ENCODE peak calls at places on chromosome 10, in nine cellular contexts. E, M, G, T, Q, Y, W, L and H are unnamed samples.

GRCh38 chr10:70167246-70167645 is 3.1 kb downstream of the SAR1A start:
- DNase-seq in E (no peak), M (no peak), G (no peak), T (no peak), Q (no peak), Y (no peak), W (no peak), L (no peak), H (no peak)

GRCh38 chr10:46545861-46546590 is 10.4 kb downstream of the GPRIN2 start:
- DNase-seq in E (no peak), M (no peak), G (peak; percentile 2), T (peak; percentile 45), Q (peak; percentile 3), Y (no peak), W (peak; percentile 85), L (no peak), H (no peak)

GRCh38 chr10:74040200-74041126 is 42.5 kb downstream of the VCL start:
- DNase-seq in E (no peak), M (no peak), G (no peak), T (no peak), Q (no peak), Y (no peak), W (no peak), L (no peak), H (no peak)

GRCh38 chr10:107971973-107972372 is 807.5 kb upstream of the SORCS1 start:
- DNase-seq in E (no peak), M (peak; percentile 2), G (no peak), T (no peak), Q (no peak), Y (no peak), W (no peak), L (peak; percentile 83), H (peak; percentile 82)

GRCh38 chr10:107701947-107702346 is 537.4 kb upstream of the SORCS1 start:
- DNase-seq in E (peak; percentile 7), M (no peak), G (no peak), T (no peak), Q (no peak), Y (no peak), W (no peak), L (no peak), H (peak; percentile 2)

GRCh38 chr10:11489591-11489990 is 121.9 kb downstream of the USP6NL start:
- DNase-seq in E (no peak), M (no peak), G (no peak), T (no peak), Q (no peak), Y (no peak), W (no peak), L (peak; percentile 15), H (no peak)

GRCh38 chr10:75050520-75050919 is 60.9 kb upstream of the SAMD8 start:
- DNase-seq in E (no peak), M (no peak), G (no peak), T (no peak), Q (no peak), Y (no peak), W (peak; percentile 68), L (no peak), H (no peak)

GRCh38 chr10:70093335-70093944 is 39.2 kb downstream of the AIFM2 start:
- DNase-seq in E (no peak), M (no peak), G (no peak), T (no peak), Q (no peak), Y (no peak), W (no peak), L (no peak), H (no peak)

GRCh38 chr10:21173964-21174669 is 277.0 kb upstream of the NEBL start:
- DNase-seq in E (no peak), M (peak; percentile 82), G (peak; percentile 96), T (peak; percentile 87), Q (peak; percentile 29), Y (peak; percentile 66), W (peak; percentile 85), L (no peak), H (no peak)

GRCh38 chr10:79356104-79356503 is 8.8 kb downstream of the PPIF start:
- DNase-seq in E (no peak), M (no peak), G (no peak), T (no peak), Q (no peak), Y (no peak), W (peak; percentile 40), L (no peak), H (no peak)

GRCh38 chr10:59126992-59127391 is 49.5 kb upstream of the PHYHIPL start:
- DNase-seq in E (no peak), M (no peak), G (no peak), T (peak; percentile 63), Q (no peak), Y (no peak), W (no peak), L (no peak), H (no peak)

GRCh38 chr10:62057872-62058271 is 156.4 kb downstream of the ARID5B start:
- DNase-seq in E (no peak), M (no peak), G (no peak), T (no peak), Q (no peak), Y (no peak), W (no peak), L (no peak), H (no peak)

GRCh38 chr10:29131952-29132820 is 156.7 kb upstream of the LYZL1 start:
- DNase-seq in E (peak; percentile 19), M (no peak), G (peak; percentile 44), T (no peak), Q (no peak), Y (no peak), W (no peak), L (peak; percentile 45), H (peak; percentile 70)

GRCh38 chr10:110356628-110357245 is 52.0 kb upstream of the SMNDC1 start:
- DNase-seq in E (peak; percentile 94), M (peak; percentile 58), G (peak; percentile 93), T (no peak), Q (no peak), Y (peak; percentile 80), W (no peak), L (peak; percentile 86), H (peak; percentile 89)

GRCh38 chr10:122130474-122131110 is 140.5 kb upstream of the BTBD16 start:
- DNase-seq in E (peak; percentile 41), M (no peak), G (no peak), T (no peak), Q (no peak), Y (no peak), W (no peak), L (peak; percentile 61), H (no peak)

GRCh38 chr10:34113504-34114225 is 701.4 kb downstream of the PARD3 start:
- DNase-seq in E (no peak), M (no peak), G (no peak), T (no peak), Q (no peak), Y (no peak), W (no peak), L (no peak), H (no peak)

GRCh38 chr10:110275140-110275729 is 29.5 kb downstream of the SMNDC1 start:
- DNase-seq in E (no peak), M (no peak), G (no peak), T (no peak), Q (no peak), Y (no peak), W (no peak), L (no peak), H (no peak)

DNA sequence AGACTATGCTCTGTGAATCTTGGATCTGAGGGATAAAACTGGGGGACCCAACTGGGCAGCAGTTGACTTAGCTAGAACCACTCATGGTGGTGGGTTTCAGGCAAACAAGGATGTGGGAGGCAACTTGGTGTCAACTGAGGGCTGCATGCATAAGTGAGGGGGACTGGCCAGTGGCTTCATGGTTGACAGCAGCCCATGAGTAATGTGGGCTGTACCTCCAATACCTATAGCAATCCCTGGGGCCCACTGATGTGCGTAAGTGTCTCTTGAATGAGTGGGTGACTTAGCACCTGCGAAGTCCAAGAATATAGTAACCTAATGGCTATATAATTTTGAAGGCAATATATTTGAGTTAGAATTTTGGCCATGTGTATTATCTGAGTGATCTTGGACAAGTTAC is 13.7 kb upstream of the MAP3K8 start:
- DNase-seq in E (no peak), M (no peak), G (no peak), T (no peak), Q (no peak), Y (no peak), W (no peak), L (no peak), H (no peak)
- H3K4me3 ChIP-seq in E (no peak overlapping the region), M (no peak overlapping the region), G (no peak overlapping the region), T (no peak overlapping the region), Q (no peak overlapping the region), Y (no peak overlapping the region), W (no peak overlapping the region), L (no peak overlapping the region), H (no peak overlapping the region)

GRCh38 chr10:95201736-95202135 is 7.7 kb downstream of the ACSM6 start:
- DNase-seq in E (peak; percentile 59), M (peak; percentile 71), G (no peak), T (no peak), Q (no peak), Y (no peak), W (no peak), L (no peak), H (peak; percentile 56)
- TF ChIP-seq CTCF in E (peak; percentile 70), M (peak; percentile 52), G (no peak), T (no peak), Q (no peak), Y (no peak), W (no peak), L (peak; percentile 49), H (peak; percentile 70)

GRCh38 chr10:117536862-117537435 is 5.6 kb upstream of the EMX2 start:
- DNase-seq in E (no peak), M (no peak), G (no peak), T (no peak), Q (no peak), Y (no peak), W (peak; percentile 89), L (no peak), H (no peak)
- H3K4me3 ChIP-seq in E (no peak overlapping the region), M (no peak overlapping the region), G (no peak overlapping the region), T (no peak overlapping the region), Q (no peak overlapping the region), Y (no peak overlapping the region), W (no peak overlapping the region), L (no peak overlapping the region), H (no peak overlapping the region)

DNA sequence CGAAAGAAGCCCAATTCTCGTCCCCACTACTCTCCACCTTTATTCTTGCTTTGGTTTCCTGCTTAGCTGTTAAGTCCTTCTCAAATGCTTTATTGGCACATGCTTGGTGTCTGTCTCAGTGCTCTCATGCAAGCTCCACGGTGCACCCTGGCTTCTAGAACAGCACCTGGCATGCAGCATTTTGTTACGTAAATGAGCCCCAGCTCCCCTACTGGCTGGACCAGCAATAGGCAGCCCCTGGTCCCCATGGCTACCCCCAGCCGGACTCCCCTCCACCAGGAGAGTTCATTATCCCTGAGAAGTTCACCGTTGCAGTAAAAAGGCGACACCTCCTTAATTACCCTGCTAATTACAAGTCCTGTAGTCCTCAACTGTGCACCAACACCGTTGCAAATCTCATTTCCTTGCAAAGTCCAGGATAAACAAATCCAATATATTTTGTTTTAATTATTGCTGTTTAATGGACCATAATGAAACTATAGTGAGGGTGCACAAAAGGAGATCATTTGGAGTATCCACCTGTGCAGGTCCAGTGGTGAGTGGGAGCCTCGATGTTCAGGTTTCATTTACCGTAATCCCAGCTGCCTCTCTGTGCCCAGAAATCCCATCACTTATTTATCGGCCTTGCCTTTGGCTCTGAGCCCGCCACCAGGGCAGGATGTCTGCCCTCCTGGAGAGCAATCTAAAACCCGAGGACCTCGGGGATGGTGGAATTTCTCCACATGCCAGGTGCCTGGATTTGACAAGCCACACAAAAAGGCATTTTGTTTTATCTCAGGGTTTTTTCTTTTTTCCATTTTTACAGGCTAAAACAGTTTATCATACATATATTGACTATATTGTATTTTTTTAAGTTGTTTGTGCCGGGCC is 12.8 kb upstream of the DRGX start:
- DNase-seq in E (no peak), M (no peak), G (no peak), T (no peak), Q (no peak), Y (no peak), W (peak; percentile 75), L (no peak), H (no peak)
- TF ChIP-seq CTCF in E (no peak), M (no peak), G (no peak), T (peak; percentile 44), Q (no peak), Y (no peak), W (no peak), L (peak; percentile 13), H (peak; percentile 40)